ENCODE peak calls at places on chromosome 21, in six cellular contexts. One of them, this sample, is unnamed.
A peak's percentile ranks its signal among the peaks of the same experiment; 100 is the strongest.

GRCh38 chr21:14916676-14917141 is 148.1 kb downstream of the NRIP1 start:
- DNase-seq in breast epithelium: no peak
- DNase-seq in left ventricle myocardium superior: no peak
- DNase-seq in activated T-helper 2 cell treated with anti-CD3 and anti-CD28 coated beads, Interferon-gamma antibody, Interleukin-2, Interleukin-4, amounts not matched to agents 10 μg/mL and 5 μg/mL and 100 μg/mL, durations not matched to agents 14 hours and 24 hours and 36 hours: no peak
- DNase-seq in fibroblast of mammary gland: peak; percentile 22
- DNase-seq in lung microvascular endothelial cell: no peak
- DNase-seq in this sample: no peak

GRCh38 chr21:15444118-15444960 is 285.4 kb upstream of the USP25 start:
- DNase-seq in breast epithelium: no peak
- DNase-seq in left ventricle myocardium superior: no peak
- DNase-seq in fibroblast of mammary gland: peak; percentile 15
- DNase-seq in lung microvascular endothelial cell: peak; percentile 45
- DNase-seq in activated T-helper 2 cell treated with anti-CD3 and anti-CD28 coated beads, Interferon-gamma antibody, Interleukin-2, Interleukin-4, amounts not matched to agents 10 μg/mL and 5 μg/mL and 100 μg/mL, durations not matched to agents 14 hours and 24 hours and 36 hours: no peak
- DNase-seq in this sample: no peak

GRCh38 chr21:39750670-39751069 is 5.7 kb downstream of the IGSF5 start:
- DNase-seq in left ventricle myocardium superior: no peak
- DNase-seq in activated T-helper 2 cell treated with anti-CD3 and anti-CD28 coated beads, Interferon-gamma antibody, Interleukin-2, Interleukin-4, amounts not matched to agents 10 μg/mL and 5 μg/mL and 100 μg/mL, durations not matched to agents 14 hours and 24 hours and 36 hours: no peak
- DNase-seq in lung microvascular endothelial cell: no peak
- DNase-seq in breast epithelium: no peak
- DNase-seq in fibroblast of mammary gland: no peak
- DNase-seq in this sample: no peak

GRCh38 chr21:36630485-36631206 is 68.3 kb upstream of the SIM2 start:
- DNase-seq in fibroblast of mammary gland: peak; percentile 45
- DNase-seq in breast epithelium: peak; percentile 67
- DNase-seq in activated T-helper 2 cell treated with anti-CD3 and anti-CD28 coated beads, Interferon-gamma antibody, Interleukin-2, Interleukin-4, amounts not matched to agents 10 μg/mL and 5 μg/mL and 100 μg/mL, durations not matched to agents 14 hours and 24 hours and 36 hours: peak; percentile 25
- DNase-seq in lung microvascular endothelial cell: peak; percentile 67
- DNase-seq in left ventricle myocardium superior: peak; percentile 58
- DNase-seq in this sample: peak; percentile 54

GRCh38 chr21:44529503-44530125 is 10.4 kb downstream of the KRTAP10-1 start:
- DNase-seq in activated T-helper 2 cell treated with anti-CD3 and anti-CD28 coated beads, Interferon-gamma antibody, Interleukin-2, Interleukin-4, amounts not matched to agents 10 μg/mL and 5 μg/mL and 100 μg/mL, durations not matched to agents 14 hours and 24 hours and 36 hours: no peak
- DNase-seq in lung microvascular endothelial cell: no peak
- DNase-seq in breast epithelium: peak; percentile 30
- DNase-seq in fibroblast of mammary gland: no peak
- DNase-seq in left ventricle myocardium superior: peak; percentile 12
- DNase-seq in this sample: no peak

GRCh38 chr21:45562965-45563364 is 20.7 kb upstream of the SLC19A1 start:
- DNase-seq in activated T-helper 2 cell treated with anti-CD3 and anti-CD28 coated beads, Interferon-gamma antibody, Interleukin-2, Interleukin-4, amounts not matched to agents 10 μg/mL and 5 μg/mL and 100 μg/mL, durations not matched to agents 14 hours and 24 hours and 36 hours: no peak
- DNase-seq in breast epithelium: no peak
- DNase-seq in left ventricle myocardium superior: no peak
- DNase-seq in lung microvascular endothelial cell: no peak
- DNase-seq in fibroblast of mammary gland: no peak
- DNase-seq in this sample: no peak

GRCh38 chr21:39087238-39087975 is 95.8 kb downstream of the PSMG1 start:
- DNase-seq in activated T-helper 2 cell treated with anti-CD3 and anti-CD28 coated beads, Interferon-gamma antibody, Interleukin-2, Interleukin-4, amounts not matched to agents 10 μg/mL and 5 μg/mL and 100 μg/mL, durations not matched to agents 14 hours and 24 hours and 36 hours: no peak
- DNase-seq in breast epithelium: no peak
- DNase-seq in left ventricle myocardium superior: peak; percentile 83
- DNase-seq in fibroblast of mammary gland: no peak
- DNase-seq in lung microvascular endothelial cell: no peak
- DNase-seq in this sample: no peak

GRCh38 chr21:34802180-34802899 is 133.5 kb downstream of the CLIC6 start:
- DNase-seq in lung microvascular endothelial cell: no peak
- DNase-seq in activated T-helper 2 cell treated with anti-CD3 and anti-CD28 coated beads, Interferon-gamma antibody, Interleukin-2, Interleukin-4, amounts not matched to agents 10 μg/mL and 5 μg/mL and 100 μg/mL, durations not matched to agents 14 hours and 24 hours and 36 hours: no peak
- DNase-seq in breast epithelium: no peak
- DNase-seq in fibroblast of mammary gland: peak; percentile 55
- DNase-seq in left ventricle myocardium superior: no peak
- DNase-seq in this sample: no peak

GRCh38 chr21:38787461-38788274 is 18.1 kb upstream of the ETS2 start:
- DNase-seq in activated T-helper 2 cell treated with anti-CD3 and anti-CD28 coated beads, Interferon-gamma antibody, Interleukin-2, Interleukin-4, amounts not matched to agents 10 μg/mL and 5 μg/mL and 100 μg/mL, durations not matched to agents 14 hours and 24 hours and 36 hours: no peak
- DNase-seq in left ventricle myocardium superior: no peak
- DNase-seq in breast epithelium: peak; percentile 68
- DNase-seq in lung microvascular endothelial cell: no peak
- DNase-seq in fibroblast of mammary gland: peak; percentile 84
- DNase-seq in this sample: peak; percentile 15

GRCh38 chr21:33383056-33383888 is 19.9 kb upstream of the IFNGR2 start:
- DNase-seq in fibroblast of mammary gland: peak; percentile 93
- DNase-seq in activated T-helper 2 cell treated with anti-CD3 and anti-CD28 coated beads, Interferon-gamma antibody, Interleukin-2, Interleukin-4, amounts not matched to agents 10 μg/mL and 5 μg/mL and 100 μg/mL, durations not matched to agents 14 hours and 24 hours and 36 hours: peak; percentile 68
- DNase-seq in breast epithelium: peak; percentile 56
- DNase-seq in left ventricle myocardium superior: peak; percentile 74
- DNase-seq in lung microvascular endothelial cell: peak; percentile 83
- DNase-seq in this sample: peak; percentile 95

GRCh38 chr21:35528109-35529042 is 479.3 kb upstream of the RUNX1 start:
- DNase-seq in fibroblast of mammary gland: no peak
- DNase-seq in lung microvascular endothelial cell: no peak
- DNase-seq in activated T-helper 2 cell treated with anti-CD3 and anti-CD28 coated beads, Interferon-gamma antibody, Interleukin-2, Interleukin-4, amounts not matched to agents 10 μg/mL and 5 μg/mL and 100 μg/mL, durations not matched to agents 14 hours and 24 hours and 36 hours: peak; percentile 26
- DNase-seq in left ventricle myocardium superior: peak; percentile 37
- DNase-seq in breast epithelium: no peak
- DNase-seq in this sample: no peak

GRCh38 chr21:21232320-21232719 is 234.1 kb downstream of the NCAM2 start:
- DNase-seq in breast epithelium: no peak
- DNase-seq in activated T-helper 2 cell treated with anti-CD3 and anti-CD28 coated beads, Interferon-gamma antibody, Interleukin-2, Interleukin-4, amounts not matched to agents 10 μg/mL and 5 μg/mL and 100 μg/mL, durations not matched to agents 14 hours and 24 hours and 36 hours: no peak
- DNase-seq in left ventricle myocardium superior: no peak
- DNase-seq in fibroblast of mammary gland: peak; percentile 69
- DNase-seq in lung microvascular endothelial cell: no peak
- DNase-seq in this sample: no peak

GRCh38 chr21:44933938-44934260 is 5.9 kb upstream of the SLX9 start:
- DNase-seq in fibroblast of mammary gland: no peak
- DNase-seq in activated T-helper 2 cell treated with anti-CD3 and anti-CD28 coated beads, Interferon-gamma antibody, Interleukin-2, Interleukin-4, amounts not matched to agents 10 μg/mL and 5 μg/mL and 100 μg/mL, durations not matched to agents 14 hours and 24 hours and 36 hours: no peak
- DNase-seq in left ventricle myocardium superior: peak; percentile 25
- DNase-seq in breast epithelium: no peak
- DNase-seq in lung microvascular endothelial cell: no peak
- DNase-seq in this sample: no peak

GRCh38 chr21:37667380-37667779 is 248.9 kb downstream of the KCNJ6 start:
- DNase-seq in breast epithelium: no peak
- DNase-seq in activated T-helper 2 cell treated with anti-CD3 and anti-CD28 coated beads, Interferon-gamma antibody, Interleukin-2, Interleukin-4, amounts not matched to agents 10 μg/mL and 5 μg/mL and 100 μg/mL, durations not matched to agents 14 hours and 24 hours and 36 hours: no peak
- DNase-seq in fibroblast of mammary gland: no peak
- DNase-seq in lung microvascular endothelial cell: no peak
- DNase-seq in left ventricle myocardium superior: no peak
- DNase-seq in this sample: no peak

GRCh38 chr21:43757601-43758000 is 18.5 kb downstream of the CSTB start:
- DNase-seq in breast epithelium: no peak
- DNase-seq in lung microvascular endothelial cell: peak; percentile 22
- DNase-seq in activated T-helper 2 cell treated with anti-CD3 and anti-CD28 coated beads, Interferon-gamma antibody, Interleukin-2, Interleukin-4, amounts not matched to agents 10 μg/mL and 5 μg/mL and 100 μg/mL, durations not matched to agents 14 hours and 24 hours and 36 hours: no peak
- DNase-seq in left ventricle myocardium superior: no peak
- DNase-seq in fibroblast of mammary gland: no peak
- DNase-seq in this sample: no peak

GRCh38 chr21:16055012-16055411 is 325.2 kb downstream of the USP25 start:
- DNase-seq in left ventricle myocardium superior: no peak
- DNase-seq in fibroblast of mammary gland: no peak
- DNase-seq in activated T-helper 2 cell treated with anti-CD3 and anti-CD28 coated beads, Interferon-gamma antibody, Interleukin-2, Interleukin-4, amounts not matched to agents 10 μg/mL and 5 μg/mL and 100 μg/mL, durations not matched to agents 14 hours and 24 hours and 36 hours: no peak
- DNase-seq in breast epithelium: no peak
- DNase-seq in lung microvascular endothelial cell: no peak
- DNase-seq in this sample: no peak

GRCh38 chr21:45055861-45056260 is 18.5 kb upstream of the ADARB1 start:
- DNase-seq in left ventricle myocardium superior: no peak
- DNase-seq in breast epithelium: no peak
- DNase-seq in lung microvascular endothelial cell: no peak
- DNase-seq in fibroblast of mammary gland: peak; percentile 33
- DNase-seq in activated T-helper 2 cell treated with anti-CD3 and anti-CD28 coated beads, Interferon-gamma antibody, Interleukin-2, Interleukin-4, amounts not matched to agents 10 μg/mL and 5 μg/mL and 100 μg/mL, durations not matched to agents 14 hours and 24 hours and 36 hours: no peak
- DNase-seq in this sample: peak; percentile 54

GRCh38 chr21:22791376-22791775 is 1793.2 kb downstream of the NCAM2 start:
- DNase-seq in breast epithelium: no peak
- DNase-seq in fibroblast of mammary gland: no peak
- DNase-seq in left ventricle myocardium superior: no peak
- DNase-seq in activated T-helper 2 cell treated with anti-CD3 and anti-CD28 coated beads, Interferon-gamma antibody, Interleukin-2, Interleukin-4, amounts not matched to agents 10 μg/mL and 5 μg/mL and 100 μg/mL, durations not matched to agents 14 hours and 24 hours and 36 hours: no peak
- DNase-seq in lung microvascular endothelial cell: no peak
- DNase-seq in this sample: no peak

GRCh38 chr21:28754127-28754611 is 238.5 kb downstream of the LTN1 start:
- DNase-seq in breast epithelium: no peak
- DNase-seq in left ventricle myocardium superior: peak; percentile 61
- DNase-seq in activated T-helper 2 cell treated with anti-CD3 and anti-CD28 coated beads, Interferon-gamma antibody, Interleukin-2, Interleukin-4, amounts not matched to agents 10 μg/mL and 5 μg/mL and 100 μg/mL, durations not matched to agents 14 hours and 24 hours and 36 hours: no peak
- DNase-seq in fibroblast of mammary gland: peak; percentile 79
- DNase-seq in lung microvascular endothelial cell: peak; percentile 11
- DNase-seq in this sample: no peak

GRCh38 chr21:33780631-33781030 is 135.0 kb downstream of the ATP5PO start:
- DNase-seq in activated T-helper 2 cell treated with anti-CD3 and anti-CD28 coated beads, Interferon-gamma antibody, Interleukin-2, Interleukin-4, amounts not matched to agents 10 μg/mL and 5 μg/mL and 100 μg/mL, durations not matched to agents 14 hours and 24 hours and 36 hours: no peak
- DNase-seq in left ventricle myocardium superior: no peak
- DNase-seq in fibroblast of mammary gland: no peak
- DNase-seq in breast epithelium: no peak
- DNase-seq in lung microvascular endothelial cell: no peak
- DNase-seq in this sample: no peak

This sample was measured in dermis microvascular lymphatic vessel endothelial cell.